ENCODE peak calls at places on chromosomes 13 and 19, in five cellular contexts. I, B, C, G and N are unnamed samples.

GRCh38 chr13:65499251-65499650 is 1730.9 kb downstream of the PCDH9 start:
- DNase-seq in I (no peak), G (no peak), B (no peak), C (peak; percentile 5), N (no peak)

GRCh38 chr13:46753137-46753536 is 43.8 kb downstream of the ESD start:
- DNase-seq in C (no peak), B (no peak), I (no peak), G (no peak), N (no peak)

GRCh38 chr19:51497666-51498065 is 3.9 kb downstream of the SIGLEC12 start:
- DNase-seq in B (no peak), I (no peak), G (no peak), C (no peak), N (no peak)

GRCh38 chr19:35942235-35942634 is 6.1 kb downstream of the LRFN3 start:
- DNase-seq in G (no peak), C (no peak), I (no peak), B (no peak), N (no peak)

GRCh38 chr13:110944121-110944967 is 29.5 kb upstream of the ANKRD10 start:
- DNase-seq in I (peak; percentile 71), G (no peak), C (peak; percentile 31), B (no peak), N (no peak)

GRCh38 chr13:80101040-80101439 is 239.9 kb downstream of the SPRY2 start:
- DNase-seq in G (no peak), I (no peak), B (no peak), C (no peak), N (no peak)

GRCh38 chr13:40217675-40218074 is 448.8 kb downstream of the FOXO1 start:
- DNase-seq in C (no peak), B (no peak), I (no peak), G (no peak), N (no peak)

GRCh38 chr13:108375772-108376171 is 106.3 kb downstream of the TNFSF13B start:
- DNase-seq in G (no peak), C (no peak), B (no peak), I (no peak), N (no peak)

GRCh38 chr19:9128171-9128570 is 1.4 kb upstream of the OR7G3 start:
- DNase-seq in B (no peak), I (peak; percentile 61), C (no peak), G (no peak), N (no peak)

GRCh38 chr13:26759156-26759906 is 1.3 kb downstream of the GPR12 start:
- DNase-seq in B (no peak), G (no peak), C (no peak), I (no peak), N (no peak)

GRCh38 chr13:45194081-45194939 is 6.5 kb downstream of the KCTD4 start:
- DNase-seq in C (no peak), G (no peak), I (peak; percentile 54), B (no peak), N (no peak)

GRCh38 chr19:36060430-36060829 is 5.7 kb downstream of the WDR62 start:
- DNase-seq in I (peak; percentile 64), B (peak; percentile 51), C (peak; percentile 10), G (no peak), N (no peak)

GRCh38 chr19:862529-863304 is 3.3 kb downstream of the CFD start:
- DNase-seq in G (peak; percentile 55), B (peak; percentile 98), I (peak; percentile 71), C (no peak), N (peak; percentile 75)

GRCh38 chr13:73096173-73097117 is 37.6 kb downstream of the KLF5 start:
- DNase-seq in C (no peak), B (no peak), I (peak; percentile 90), G (no peak), N (no peak)

GRCh38 chr19:49758292-49758691 is 4.8 kb downstream of the TSKS start:
- DNase-seq in G (no peak), B (no peak), C (no peak), I (peak; percentile 24), N (no peak)

GRCh38 chr19:40650749-40651305 is 39.6 kb downstream of the NUMBL start:
- DNase-seq in I (no peak), G (no peak), B (no peak), C (peak; percentile 70), N (no peak)

GRCh38 chr13:18921063-18921462 is 260.6 kb downstream of the TUBA3C start:
- DNase-seq in G (no peak), C (no peak), B (no peak), I (no peak), N (no peak)

GRCh38 chr19:2969104-2969504 is 8.3 kb upstream of the TLE6 start:
- DNase-seq in C (no peak), B (no peak), G (no peak), I (no peak), N (no peak)

GRCh38 chr13:42305503-42305902 is 33.6 kb downstream of the AKAP11 start:
- DNase-seq in C (no peak), G (no peak), B (no peak), I (peak; percentile 41), N (no peak)

GRCh38 chr13:46721054-46721453 is 75.9 kb downstream of the ESD start:
- DNase-seq in I (peak; percentile 47), B (no peak), G (no peak), C (no peak), N (no peak)

GRCh38 chr19:17125052-17125727 is 49.6 kb downstream of the MYO9B start:
- DNase-seq in C (peak; percentile 24), I (no peak), G (no peak), B (no peak), N (peak; percentile 87)

GRCh38 chr13:77507931-77508776 is 27.4 kb upstream of the SCEL start:
- DNase-seq in I (peak; percentile 83), G (no peak), C (peak; percentile 10), B (no peak), N (no peak)

GRCh38 chr13:49627831-49628652 is at the start of gene ARL11:
- DNase-seq in B (peak; percentile 83), I (peak; percentile 72), C (no peak), G (peak; percentile 16), N (peak; percentile 16)

GRCh38 chr13:107291875-107292274 is 723.9 kb upstream of the ARGLU1 start:
- DNase-seq in I (peak; percentile 14), G (no peak), B (no peak), C (no peak), N (no peak)

GRCh38 chr19:17090501-17091074 is 15.0 kb downstream of the MYO9B start:
- DNase-seq in G (no peak), I (peak; percentile 77), B (no peak), C (no peak), N (no peak)

GRCh38 chr13:26653842-26654241 is 96.4 kb downstream of the WASF3 start:
- DNase-seq in C (no peak), B (no peak), I (no peak), G (no peak), N (no peak)

GRCh38 chr19:40799558-40800338 is 757 bp downstream of the EGLN2 start:
- DNase-seq in I (no peak), C (no peak), G (no peak), B (peak; percentile 73), N (no peak)

GRCh38 chr13:111503376-111503775 is 182.9 kb downstream of the TEX29 start:
- DNase-seq in C (no peak), I (no peak), B (no peak), G (no peak), N (no peak)

GRCh38 chr13:102402292-102402691 is 444 bp upstream of the FGF14 start:
- DNase-seq in I (peak; percentile 47), C (no peak), B (peak; percentile 62), G (no peak), N (no peak)

GRCh38 chr19:7900401-7900870 is 3.2 kb upstream of the MAP2K7 start:
- DNase-seq in C (no peak), G (no peak), B (no peak), I (no peak), N (no peak)

GRCh38 chr19:15427350-15427700 is 8.5 kb upstream of the AKAP8L start:
- DNase-seq in I (no peak), G (no peak), C (no peak), B (no peak), N (no peak)

GRCh38 chr13:110187501-110188161 is 119.3 kb downstream of the COL4A1 start:
- DNase-seq in C (peak; percentile 35), B (no peak), I (peak; percentile 80), G (no peak), N (no peak)

GRCh38 chr13:99700468-99700867 is 199.2 kb downstream of the TM9SF2 start:
- DNase-seq in I (no peak), C (no peak), G (no peak), B (no peak), N (no peak)